ENCODE peak calls at places on chromosomes 7 and 10, in nine cellular contexts. H is HFFc6; I is Calu3; M is activated CD8-positive, alpha-beta T cell treated with anti-CD3 and anti-CD28 coated beads for 36 hours; U is WTC11; O is H9; F is CD4-positive, alpha-beta T cell; P is neural crest cell; X is CD8-positive, alpha-beta T cell. W is an unnamed sample.

GRCh38 chr10:122342293-122343134 is 32.0 kb upstream of the PLEKHA1 start:
- DNase-seq in O (no peak), M (peak), F (peak), X (peak), I (peak), H (peak), P (peak), U (peak), W (peak)

GRCh38 chr10:121310151-121310711 is 288.0 kb downstream of the FGFR2 start:
- DNase-seq in I (no peak), U (no peak), F (no peak), P (no peak), H (no peak), X (no peak), O (no peak), M (no peak), W (no peak)

GRCh38 chr7:116631676-116632075 is 40.3 kb upstream of the MET start:
- DNase-seq in O (no peak), I (no peak), P (no peak), U (no peak), H (no peak), F (no peak), M (no peak), X (no peak), W (no peak)

GRCh38 chr10:71084818-71085126 is 127.6 kb upstream of the UNC5B start:
- DNase-seq in I (no peak), O (no peak), P (no peak), X (no peak), H (no peak), U (no peak), F (no peak), M (no peak), W (no peak)

GRCh38 chr7:88789480-88790064 is 6.0 kb downstream of the TEX47 start:
- DNase-seq in I (peak), X (no peak), M (no peak), H (peak), O (no peak), F (no peak), P (no peak), U (no peak), W (peak)

GRCh38 chr10:53013201-53013808 is 240.7 kb upstream of the MBL2 start:
- DNase-seq in O (no peak), P (no peak), I (no peak), H (no peak), M (no peak), F (no peak), U (no peak), X (no peak), W (no peak)

GRCh38 chr10:60390224-60390626 is 550 bp upstream of the ANK3 start:
- DNase-seq in F (no peak), P (no peak), X (no peak), M (no peak), H (no peak), U (no peak), O (no peak), I (no peak), W (peak)

GRCh38 chr10:69168493-69168892 is 11.5 kb upstream of the SUPV3L1 start:
- DNase-seq in F (no peak), I (no peak), U (no peak), H (no peak), M (no peak), O (no peak), P (no peak), X (no peak), W (no peak)

GRCh38 chr10:78982726-78983125 is 86.0 kb upstream of the ZMIZ1 start:
- DNase-seq in I (no peak), P (no peak), O (no peak), H (no peak), M (no peak), X (no peak), U (no peak), F (no peak), W (no peak)

GRCh38 chr10:70302292-70302691 is 18.5 kb upstream of the NPFFR1 start:
- DNase-seq in I (no peak), O (no peak), P (no peak), U (no peak), M (no peak), X (no peak), F (no peak), H (no peak), W (peak)

GRCh38 chr10:70493660-70494234 is 15.2 kb downstream of the PALD1 start:
- DNase-seq in F (no peak), H (no peak), I (no peak), M (peak), U (peak), P (peak), O (peak), X (no peak), W (no peak)

GRCh38 chr7:128892521-128893250 is 17.8 kb downstream of the KCP start:
- DNase-seq in U (no peak), P (no peak), X (no peak), O (no peak), M (no peak), I (peak), H (no peak), F (no peak), W (peak)

GRCh38 chr7:90709501-90710465 is 113.7 kb downstream of the CDK14 start:
- DNase-seq in M (no peak), P (no peak), H (peak), U (no peak), I (no peak), F (no peak), O (no peak), X (no peak), W (peak)

GRCh38 chr7:148697256-148697841 is 1.4 kb upstream of the CUL1 start:
- DNase-seq in F (no peak), I (no peak), P (no peak), H (peak), M (peak), U (no peak), X (no peak), O (no peak), W (no peak)

GRCh38 chr7:80934286-80934685 is 15.4 kb upstream of the SEMA3C start:
- DNase-seq in U (no peak), M (no peak), I (no peak), O (no peak), P (no peak), X (no peak), H (no peak), F (no peak), W (peak)

GRCh38 chr10:6840093-6840763 is 260.2 kb upstream of the PRKCQ start:
- DNase-seq in P (no peak), U (no peak), H (no peak), O (no peak), X (no peak), F (no peak), M (no peak), I (no peak), W (peak)

GRCh38 chr7:69860486-69860885 is 262.2 kb downstream of the AUTS2 start:
- DNase-seq in M (no peak), F (no peak), I (no peak), H (no peak), U (no peak), O (no peak), P (no peak), X (no peak), W (no peak)

GRCh38 chr10:132878091-132878729 is 64.2 kb downstream of the CFAP46 start:
- DNase-seq in H (no peak), U (peak), M (no peak), O (peak), P (no peak), X (peak), F (no peak), I (no peak), W (no peak)

GRCh38 chr10:65581426-65582026 is 1344.3 kb upstream of the LRRTM3 start:
- DNase-seq in H (no peak), P (no peak), I (no peak), X (no peak), U (no peak), M (no peak), F (no peak), O (no peak), W (no peak)

GRCh38 chr7:151244871-151245346 is 3.6 kb downstream of the SMARCD3 start:
- DNase-seq in I (no peak), H (no peak), X (no peak), M (peak), F (no peak), P (no peak), O (peak), U (peak), W (no peak)

GRCh38 chr10:69807122-69807521 is 5.4 kb downstream of the COL13A1 start:
- DNase-seq in H (peak), M (no peak), F (no peak), X (no peak), P (no peak), U (no peak), I (no peak), O (no peak), W (peak)

GRCh38 chr7:98930921-98931320 is 52.6 kb downstream of the TRRAP start:
- DNase-seq in I (no peak), O (no peak), P (no peak), X (peak), F (no peak), U (no peak), H (no peak), M (peak), W (no peak)

GRCh38 chr7:130131964-130132875 is 61.9 kb downstream of the KLHDC10 start:
- DNase-seq in M (no peak), U (no peak), P (no peak), H (no peak), I (no peak), O (no peak), F (no peak), X (no peak), W (no peak)

GRCh38 chr10:97704341-97704740 is 9.2 kb upstream of the MARVELD1 start:
- DNase-seq in M (no peak), I (no peak), O (no peak), F (no peak), P (no peak), U (no peak), H (no peak), X (no peak), W (no peak)

GRCh38 chr10:37495415-37495814 is 362.0 kb downstream of the ZNF248 start:
- DNase-seq in M (no peak), P (no peak), U (no peak), O (no peak), F (no peak), H (no peak), I (no peak), X (no peak), W (no peak)

GRCh38 chr7:69502358-69502757 is 95.9 kb upstream of the AUTS2 start:
- DNase-seq in I (no peak), F (no peak), H (no peak), U (no peak), M (no peak), X (no peak), P (no peak), O (no peak), W (no peak)

GRCh38 chr7:138538518-138538917 is 78.5 kb downstream of the TRIM24 start:
- DNase-seq in P (no peak), F (no peak), H (peak), U (no peak), O (no peak), I (no peak), M (no peak), X (no peak), W (peak)

GRCh38 chr10:124070666-124071065 is 22.7 kb downstream of the CHST15 start:
- DNase-seq in M (no peak), H (no peak), I (no peak), O (no peak), F (no peak), U (no peak), P (no peak), X (no peak), W (no peak)

GRCh38 chr10:76514891-76515290 is 1083.5 kb downstream of the LRMDA start:
- DNase-seq in O (no peak), H (no peak), X (no peak), M (no peak), P (no peak), U (no peak), I (no peak), F (no peak), W (no peak)

GRCh38 chr10:90968448-90969086 is 47.7 kb upstream of the ANKRD1 start:
- DNase-seq in M (no peak), X (no peak), F (no peak), O (no peak), U (no peak), H (peak), P (no peak), I (no peak), W (peak)

GRCh38 chr10:45373003-45373782 is 823 bp upstream of the ALOX5 start:
- DNase-seq in M (peak), F (no peak), I (peak), H (no peak), U (peak), O (no peak), X (no peak), P (no peak), W (no peak)

GRCh38 chr10:51022933-51023585 is 51.2 kb upstream of the PRKG1 start:
- DNase-seq in O (no peak), P (no peak), F (no peak), U (no peak), X (no peak), H (no peak), M (no peak), I (no peak), W (no peak)

GRCh38 chr7:149587331-149587645 is 89.7 kb upstream of the ZNF746 start:
- DNase-seq in M (no peak), U (no peak), I (no peak), X (no peak), P (no peak), O (no peak), F (no peak), H (no peak), W (no peak)

GRCh38 chr10:35546824-35547225 is 58.3 kb upstream of the GJD4 start:
- DNase-seq in X (no peak), U (no peak), P (no peak), I (peak), F (no peak), M (no peak), O (no peak), H (peak), W (peak)
- TF ChIP-seq CTCF in X (no peak), U (no peak), P (no peak), I (no peak), F (no peak), M (no peak), O (peak), H (peak), W (peak)

GRCh38 chr10:1356349-1356748 is 300.2 kb downstream of the WDR37 start:
- DNase-seq in I (no peak), M (no peak), X (no peak), F (no peak), P (no peak), H (no peak), O (no peak), U (no peak), W (no peak)

GRCh38 chr10:1359599-1359955 is 303.4 kb downstream of the WDR37 start:
- DNase-seq in M (no peak), I (no peak), P (no peak), O (no peak), U (no peak), X (no peak), H (no peak), F (no peak), W (no peak)

GRCh38 chr10:1358147-1358546 is 302.0 kb downstream of the WDR37 start:
- DNase-seq in I (no peak), U (no peak), P (no peak), H (no peak), X (no peak), F (no peak), O (no peak), M (no peak), W (no peak)

GRCh38 chr10:1358860-1359598 is 302.8 kb downstream of the WDR37 start:
- DNase-seq in U (no peak), P (no peak), O (no peak), M (peak), I (no peak), F (no peak), X (no peak), H (no peak), W (no peak)

DNA sequence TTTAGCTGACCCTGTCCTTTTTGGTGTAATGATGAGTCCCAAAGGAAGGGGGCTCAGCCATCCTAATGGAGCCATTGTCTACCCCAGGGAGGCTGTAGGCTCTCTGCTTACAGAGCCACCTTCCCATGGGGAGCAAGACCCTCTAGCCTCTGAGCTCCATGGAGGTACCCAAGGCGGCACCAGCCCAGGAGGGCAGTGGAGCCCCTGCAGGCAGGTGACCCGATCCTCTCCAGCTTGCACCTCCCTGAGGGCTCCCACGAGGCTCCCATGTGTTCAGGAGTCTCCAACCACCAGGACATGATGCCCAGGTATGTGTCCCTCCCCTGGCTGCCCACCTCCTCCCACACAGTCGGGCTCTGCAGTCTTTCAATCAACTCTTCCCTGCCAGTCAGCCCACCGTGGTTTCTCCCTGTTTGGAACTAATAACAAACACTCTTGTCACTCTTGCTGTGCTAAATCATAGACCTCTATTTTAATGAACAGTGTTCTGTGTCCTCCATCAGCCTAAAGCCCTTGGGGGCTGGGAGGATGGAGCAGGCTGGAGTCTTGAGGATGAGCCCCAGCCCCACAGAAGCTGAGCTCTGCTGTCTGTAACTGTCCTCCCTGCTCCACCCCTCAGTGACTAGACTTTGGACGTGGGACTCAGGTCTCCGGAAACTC is 298.7 kb downstream of the WDR37 start:
- DNase-seq in O (no peak), P (no peak), F (no peak), I (no peak), U (no peak), H (no peak), M (no peak), X (no peak), W (no peak)
- TF ChIP-seq CTCF in O (no peak), P (no peak), F (no peak), I (no peak), U (no peak), H (no peak), M (no peak), X (no peak), W (no peak)

GRCh38 chr10:8677642-8678041 is 623.2 kb downstream of the GATA3 start:
- DNase-seq in P (no peak), U (no peak), H (no peak), I (no peak), M (no peak), F (no peak), X (no peak), O (no peak), W (no peak)
- TF ChIP-seq CTCF in P (no peak), U (no peak), H (no peak), I (no peak), M (no peak), F (no peak), X (no peak), O (no peak), W (no peak)

GRCh38 chr10:125700355-125700911 is 17.5 kb upstream of the TEX36 start:
- DNase-seq in F (no peak), X (no peak), P (no peak), H (peak), O (no peak), U (no peak), I (no peak), M (no peak), W (peak)
- TF ChIP-seq CTCF in F (no peak), X (no peak), P (peak), H (peak), O (no peak), U (no peak), I (no peak), M (no peak), W (peak)

GRCh38 chr7:143321734-143322133 is 5.8 kb downstream of the CLCN1 start:
- DNase-seq in O (no peak), F (no peak), I (peak), M (peak), P (no peak), U (no peak), H (peak), X (no peak), W (peak)

GRCh38 chr7:143320620-143321019 is 4.7 kb downstream of the CLCN1 start:
- DNase-seq in U (no peak), I (no peak), M (no peak), O (no peak), P (no peak), F (no peak), X (no peak), H (no peak), W (peak)

GRCh38 chr7:143323650-143324049 is 7.7 kb downstream of the CLCN1 start:
- DNase-seq in P (no peak), F (no peak), M (no peak), O (no peak), U (no peak), H (no peak), X (no peak), I (no peak), W (no peak)

GRCh38 chr7:143322646-143323343 is 6.9 kb downstream of the CLCN1 start:
- DNase-seq in X (no peak), I (no peak), H (no peak), U (no peak), M (no peak), P (no peak), F (no peak), O (no peak), W (no peak)

GRCh38 chr7:143321242-143321641 is 5.3 kb downstream of the CLCN1 start:
- DNase-seq in O (no peak), F (no peak), X (no peak), I (no peak), H (no peak), P (no peak), U (no peak), M (no peak), W (no peak)
- TF ChIP-seq CTCF in O (no peak), F (no peak), X (no peak), I (no peak), H (no peak), P (no peak), U (no peak), M (no peak), W (no peak)

GRCh38 chr10:2992401-2993198 is 74.7 kb upstream of the PFKP start:
- DNase-seq in O (no peak), U (no peak), P (no peak), F (no peak), M (no peak), H (no peak), X (no peak), I (no peak), W (no peak)
- TF ChIP-seq CTCF in O (peak), U (no peak), P (peak), F (no peak), M (no peak), H (peak), X (no peak), I (no peak), W (peak)

DNA sequence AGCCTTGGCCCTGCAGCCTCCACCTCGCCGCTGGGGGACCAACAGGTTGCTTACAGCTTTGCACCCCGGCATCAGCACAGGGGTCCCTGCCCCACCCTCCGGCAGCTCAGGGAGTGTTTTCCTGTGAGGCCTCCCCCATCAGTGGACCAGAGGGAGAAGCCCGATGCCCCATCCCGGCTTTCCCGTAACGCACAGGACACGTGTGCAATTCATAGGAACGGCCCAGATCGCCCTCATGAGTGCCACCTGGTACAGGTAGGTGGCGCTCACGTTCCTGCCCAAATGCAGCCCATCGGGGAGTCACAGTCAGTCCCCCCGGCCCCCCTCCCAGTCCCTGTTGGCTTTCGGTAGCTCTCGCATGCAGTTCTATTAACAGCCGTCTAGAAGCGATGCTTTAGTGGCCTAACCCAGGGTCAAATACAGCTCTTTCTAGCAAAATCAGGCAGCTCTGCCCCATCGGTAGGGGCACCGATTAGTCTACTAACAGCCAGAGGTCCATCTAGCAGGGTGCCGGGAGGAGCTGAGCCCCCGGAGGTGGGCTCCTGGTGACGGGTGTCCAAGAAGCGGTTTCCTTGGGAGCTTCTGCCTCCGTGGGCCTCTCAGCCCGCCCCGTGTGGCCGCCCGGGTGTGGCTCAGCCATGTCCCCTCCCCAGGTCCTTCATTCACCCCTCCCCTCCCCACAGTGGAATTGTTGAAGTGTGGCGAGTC is 48.4 kb upstream of the GTF2IRD1 start:
- DNase-seq in F (no peak), M (peak), H (no peak), U (peak), P (peak), X (no peak), O (peak), I (no peak), W (no peak)
- TF ChIP-seq CTCF in F (no peak), M (peak), H (peak), U (peak), P (peak), X (no peak), O (peak), I (peak), W (peak)

DNA sequence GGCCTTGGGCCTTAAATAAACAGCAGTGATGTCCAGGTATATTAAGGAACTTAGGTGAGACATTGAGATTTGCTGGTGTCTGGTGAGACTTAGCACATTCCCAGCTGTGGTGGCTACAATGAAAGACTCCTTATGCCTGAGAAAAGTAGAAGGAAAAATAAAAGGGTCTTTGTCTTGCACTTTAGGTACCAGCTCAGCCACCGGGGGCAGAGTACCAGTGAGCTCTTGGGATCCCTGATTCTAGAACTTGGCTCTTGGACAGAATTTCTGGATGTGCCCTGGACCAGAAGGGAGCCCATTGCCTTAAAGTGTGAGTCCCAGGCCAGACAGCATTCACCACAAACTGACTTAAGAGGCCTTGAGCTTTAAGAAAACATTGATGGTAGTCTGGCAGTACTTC is 1038.7 kb downstream of the SORCS3 start:
- DNase-seq in H (no peak), F (no peak), I (no peak), X (no peak), P (no peak), U (peak), O (peak), M (no peak), W (no peak)
- TF ChIP-seq CTCF in H (no peak), F (no peak), I (no peak), X (no peak), P (peak), U (no peak), O (peak), M (no peak), W (no peak)

W was measured in MCF 10A.